ENCODE peak calls at places on chromosomes 11 and 22, in nine cellular contexts. One of them, this sample, is unnamed.
A peak's percentile ranks its signal among the peaks of the same experiment; 100 is the strongest.

GRCh38 chr11:103659138-103659734 is 377.2 kb upstream of the DDI1 start:
- DNase-seq in GM10248: no peak
- DNase-seq in activated naive CD4-positive, alpha-beta T cell treated with anti-CD3 and anti-CD28 coated beads for 36 hours: no peak
- DNase-seq in EH: peak; percentile 50
- DNase-seq in NCI-H524: peak; percentile 6
- DNase-seq in A172: peak; percentile 64
- DNase-seq in NCI-H2171 treated with DMSO at 0.1 percent for 48 hours: no peak
- DNase-seq in KBM-7: no peak
- DNase-seq in GM13977: no peak
- DNase-seq in this sample: peak; percentile 41

GRCh38 chr11:57644748-57645715 is 4.7 kb downstream of the YPEL4 start:
- DNase-seq in GM10248: peak; percentile 82
- DNase-seq in activated naive CD4-positive, alpha-beta T cell treated with anti-CD3 and anti-CD28 coated beads for 36 hours: peak; percentile 94
- DNase-seq in EH: peak; percentile 72
- DNase-seq in NCI-H524: peak; percentile 73
- DNase-seq in A172: peak; percentile 44
- DNase-seq in NCI-H2171 treated with DMSO at 0.1 percent for 48 hours: peak; percentile 71
- DNase-seq in KBM-7: peak; percentile 78
- DNase-seq in GM13977: peak; percentile 84
- DNase-seq in this sample: peak; percentile 88

GRCh38 chr22:46849101-46849500 is 86.7 kb downstream of the TBC1D22A start:
- DNase-seq in GM10248: no peak
- DNase-seq in activated naive CD4-positive, alpha-beta T cell treated with anti-CD3 and anti-CD28 coated beads for 36 hours: no peak
- DNase-seq in EH: no peak
- DNase-seq in NCI-H524: no peak
- DNase-seq in A172: no peak
- DNase-seq in NCI-H2171 treated with DMSO at 0.1 percent for 48 hours: no peak
- DNase-seq in KBM-7: no peak
- DNase-seq in GM13977: no peak
- DNase-seq in this sample: no peak

GRCh38 chr22:19773470-19774040 is 13.0 kb downstream of the TBX1 start:
- DNase-seq in GM10248: no peak
- DNase-seq in activated naive CD4-positive, alpha-beta T cell treated with anti-CD3 and anti-CD28 coated beads for 36 hours: no peak
- DNase-seq in EH: no peak
- DNase-seq in NCI-H524: no peak
- DNase-seq in A172: no peak
- DNase-seq in NCI-H2171 treated with DMSO at 0.1 percent for 48 hours: no peak
- DNase-seq in KBM-7: no peak
- DNase-seq in GM13977: no peak
- DNase-seq in this sample: no peak

GRCh38 chr11:106461839-106462545 is 384.5 kb downstream of the AASDHPPT start:
- DNase-seq in GM10248: no peak
- DNase-seq in activated naive CD4-positive, alpha-beta T cell treated with anti-CD3 and anti-CD28 coated beads for 36 hours: no peak
- DNase-seq in EH: peak; percentile 66
- DNase-seq in NCI-H524: no peak
- DNase-seq in A172: peak; percentile 72
- DNase-seq in NCI-H2171 treated with DMSO at 0.1 percent for 48 hours: no peak
- DNase-seq in KBM-7: no peak
- DNase-seq in GM13977: no peak
- DNase-seq in this sample: no peak

GRCh38 chr22:18031670-18032454 is 7.5 kb upstream of the MICAL3 start:
- DNase-seq in GM10248: no peak
- DNase-seq in activated naive CD4-positive, alpha-beta T cell treated with anti-CD3 and anti-CD28 coated beads for 36 hours: no peak
- DNase-seq in EH: peak; percentile 97
- DNase-seq in NCI-H524: no peak
- DNase-seq in A172: peak; percentile 92
- DNase-seq in NCI-H2171 treated with DMSO at 0.1 percent for 48 hours: peak; percentile 77
- DNase-seq in KBM-7: no peak
- DNase-seq in GM13977: no peak
- DNase-seq in this sample: peak; percentile 95

GRCh38 chr22:46754110-46754799 is 8.2 kb upstream of the TBC1D22A start:
- DNase-seq in GM10248: peak; percentile 61
- DNase-seq in activated naive CD4-positive, alpha-beta T cell treated with anti-CD3 and anti-CD28 coated beads for 36 hours: no peak
- DNase-seq in EH: peak; percentile 99
- DNase-seq in NCI-H524: no peak
- DNase-seq in A172: peak; percentile 95
- DNase-seq in NCI-H2171 treated with DMSO at 0.1 percent for 48 hours: no peak
- DNase-seq in KBM-7: no peak
- DNase-seq in GM13977: no peak
- DNase-seq in this sample: peak; percentile 91

GRCh38 chr11:93577291-93577690 is 34.1 kb upstream of the SMCO4 start:
- DNase-seq in GM10248: no peak
- DNase-seq in activated naive CD4-positive, alpha-beta T cell treated with anti-CD3 and anti-CD28 coated beads for 36 hours: no peak
- DNase-seq in EH: peak; percentile 97
- DNase-seq in NCI-H524: no peak
- DNase-seq in A172: peak; percentile 63
- DNase-seq in NCI-H2171 treated with DMSO at 0.1 percent for 48 hours: no peak
- DNase-seq in KBM-7: no peak
- DNase-seq in GM13977: no peak
- DNase-seq in this sample: peak; percentile 82

GRCh38 chr11:65435330-65435931 is 12.8 kb downstream of the NEAT1 start:
- DNase-seq in GM10248: no peak
- DNase-seq in activated naive CD4-positive, alpha-beta T cell treated with anti-CD3 and anti-CD28 coated beads for 36 hours: no peak
- DNase-seq in EH: peak; percentile 48
- DNase-seq in NCI-H524: no peak
- DNase-seq in A172: peak; percentile 21
- DNase-seq in NCI-H2171 treated with DMSO at 0.1 percent for 48 hours: no peak
- DNase-seq in KBM-7: no peak
- DNase-seq in GM13977: no peak
- DNase-seq in this sample: no peak

GRCh38 chr11:66885469-66886316 is 28.8 kb downstream of the LRFN4 start:
- DNase-seq in GM10248: no peak
- DNase-seq in activated naive CD4-positive, alpha-beta T cell treated with anti-CD3 and anti-CD28 coated beads for 36 hours: no peak
- DNase-seq in EH: no peak
- DNase-seq in NCI-H524: no peak
- DNase-seq in A172: no peak
- DNase-seq in NCI-H2171 treated with DMSO at 0.1 percent for 48 hours: no peak
- DNase-seq in KBM-7: no peak
- DNase-seq in GM13977: no peak
- DNase-seq in this sample: no peak

GRCh38 chr11:73578786-73579185 is 19.1 kb downstream of the FAM168A start:
- DNase-seq in GM10248: no peak
- DNase-seq in activated naive CD4-positive, alpha-beta T cell treated with anti-CD3 and anti-CD28 coated beads for 36 hours: peak; percentile 52
- DNase-seq in EH: peak; percentile 45
- DNase-seq in NCI-H524: no peak
- DNase-seq in A172: no peak
- DNase-seq in NCI-H2171 treated with DMSO at 0.1 percent for 48 hours: no peak
- DNase-seq in KBM-7: peak; percentile 18
- DNase-seq in GM13977: no peak
- DNase-seq in this sample: no peak

GRCh38 chr11:69380451-69380901 is 86.5 kb downstream of the MYEOV start:
- DNase-seq in GM10248: no peak
- DNase-seq in activated naive CD4-positive, alpha-beta T cell treated with anti-CD3 and anti-CD28 coated beads for 36 hours: peak; percentile 3
- DNase-seq in EH: no peak
- DNase-seq in NCI-H524: peak; percentile 75
- DNase-seq in A172: no peak
- DNase-seq in NCI-H2171 treated with DMSO at 0.1 percent for 48 hours: peak; percentile 25
- DNase-seq in KBM-7: no peak
- DNase-seq in GM13977: no peak
- DNase-seq in this sample: no peak

GRCh38 chr11:61963016-61963281 is 4.5 kb downstream of the FTH1 start:
- DNase-seq in GM10248: no peak
- DNase-seq in activated naive CD4-positive, alpha-beta T cell treated with anti-CD3 and anti-CD28 coated beads for 36 hours: no peak
- DNase-seq in EH: no peak
- DNase-seq in NCI-H524: no peak
- DNase-seq in A172: no peak
- DNase-seq in NCI-H2171 treated with DMSO at 0.1 percent for 48 hours: no peak
- DNase-seq in KBM-7: no peak
- DNase-seq in GM13977: no peak
- DNase-seq in this sample: no peak

GRCh38 chr22:46018859-46019258 is 41.9 kb upstream of the WNT7B start:
- DNase-seq in GM10248: no peak
- DNase-seq in activated naive CD4-positive, alpha-beta T cell treated with anti-CD3 and anti-CD28 coated beads for 36 hours: no peak
- DNase-seq in EH: peak; percentile 77
- DNase-seq in NCI-H524: no peak
- DNase-seq in A172: no peak
- DNase-seq in NCI-H2171 treated with DMSO at 0.1 percent for 48 hours: no peak
- DNase-seq in KBM-7: no peak
- DNase-seq in GM13977: no peak
- DNase-seq in this sample: peak; percentile 72

GRCh38 chr11:75868990-75869389 is 54.0 kb downstream of the UVRAG start:
- DNase-seq in GM10248: no peak
- DNase-seq in activated naive CD4-positive, alpha-beta T cell treated with anti-CD3 and anti-CD28 coated beads for 36 hours: no peak
- DNase-seq in EH: no peak
- DNase-seq in NCI-H524: no peak
- DNase-seq in A172: no peak
- DNase-seq in NCI-H2171 treated with DMSO at 0.1 percent for 48 hours: no peak
- DNase-seq in KBM-7: no peak
- DNase-seq in GM13977: no peak
- DNase-seq in this sample: no peak

GRCh38 chr22:30223303-30223702 is 23.3 kb downstream of the LIF start:
- DNase-seq in GM10248: no peak
- DNase-seq in activated naive CD4-positive, alpha-beta T cell treated with anti-CD3 and anti-CD28 coated beads for 36 hours: no peak
- DNase-seq in EH: no peak
- DNase-seq in NCI-H524: no peak
- DNase-seq in A172: no peak
- DNase-seq in NCI-H2171 treated with DMSO at 0.1 percent for 48 hours: no peak
- DNase-seq in KBM-7: no peak
- DNase-seq in GM13977: no peak
- DNase-seq in this sample: no peak

GRCh38 chr11:57762235-57762866 is 749 bp downstream of the CTNND1 start:
- DNase-seq in GM10248: no peak
- DNase-seq in activated naive CD4-positive, alpha-beta T cell treated with anti-CD3 and anti-CD28 coated beads for 36 hours: no peak
- DNase-seq in EH: no peak
- DNase-seq in NCI-H524: peak; percentile 45
- DNase-seq in A172: no peak
- DNase-seq in NCI-H2171 treated with DMSO at 0.1 percent for 48 hours: peak; percentile 77
- DNase-seq in KBM-7: no peak
- DNase-seq in GM13977: no peak
- DNase-seq in this sample: peak; percentile 23

GRCh38 chr11:36376315-36376887 is 80.3 kb downstream of the PRR5L start:
- DNase-seq in GM10248: no peak
- DNase-seq in activated naive CD4-positive, alpha-beta T cell treated with anti-CD3 and anti-CD28 coated beads for 36 hours: peak; percentile 25
- DNase-seq in EH: peak; percentile 68
- DNase-seq in NCI-H524: peak; percentile 3
- DNase-seq in A172: peak; percentile 39
- DNase-seq in NCI-H2171 treated with DMSO at 0.1 percent for 48 hours: no peak
- DNase-seq in KBM-7: no peak
- DNase-seq in GM13977: peak; percentile 23
- DNase-seq in this sample: no peak

GRCh38 chr11:100932474-100933100 is 197.0 kb downstream of the PGR start:
- DNase-seq in GM10248: peak; percentile 13
- DNase-seq in activated naive CD4-positive, alpha-beta T cell treated with anti-CD3 and anti-CD28 coated beads for 36 hours: no peak
- DNase-seq in EH: peak; percentile 56
- DNase-seq in NCI-H524: peak; percentile 41
- DNase-seq in A172: peak; percentile 19
- DNase-seq in NCI-H2171 treated with DMSO at 0.1 percent for 48 hours: peak; percentile 42
- DNase-seq in KBM-7: peak; percentile 52
- DNase-seq in GM13977: peak; percentile 19
- DNase-seq in this sample: peak; percentile 78

GRCh38 chr11:9625158-9625557 is 38.7 kb upstream of the SWAP70 start:
- DNase-seq in GM10248: no peak
- DNase-seq in activated naive CD4-positive, alpha-beta T cell treated with anti-CD3 and anti-CD28 coated beads for 36 hours: no peak
- DNase-seq in EH: no peak
- DNase-seq in NCI-H524: no peak
- DNase-seq in A172: no peak
- DNase-seq in NCI-H2171 treated with DMSO at 0.1 percent for 48 hours: no peak
- DNase-seq in KBM-7: no peak
- DNase-seq in GM13977: no peak
- DNase-seq in this sample: no peak

GRCh38 chr11:114219559-114220349 is 76.4 kb upstream of the NNMT start:
- DNase-seq in GM10248: no peak
- DNase-seq in activated naive CD4-positive, alpha-beta T cell treated with anti-CD3 and anti-CD28 coated beads for 36 hours: no peak
- DNase-seq in EH: no peak
- DNase-seq in NCI-H524: peak; percentile 20
- DNase-seq in A172: peak; percentile 66
- DNase-seq in NCI-H2171 treated with DMSO at 0.1 percent for 48 hours: no peak
- DNase-seq in KBM-7: no peak
- DNase-seq in GM13977: no peak
- DNase-seq in this sample: no peak

GRCh38 chr11:67301951-67302516 is 1.3 kb upstream of the SSH3 start:
- DNase-seq in GM10248: no peak
- DNase-seq in activated naive CD4-positive, alpha-beta T cell treated with anti-CD3 and anti-CD28 coated beads for 36 hours: no peak
- DNase-seq in EH: peak; percentile 53
- DNase-seq in NCI-H524: peak; percentile 60
- DNase-seq in A172: peak; percentile 48
- DNase-seq in NCI-H2171 treated with DMSO at 0.1 percent for 48 hours: peak; percentile 69
- DNase-seq in KBM-7: no peak
- DNase-seq in GM13977: no peak
- DNase-seq in this sample: peak; percentile 49

GRCh38 chr11:31711137-31711536 is 100.0 kb downstream of the PAX6 start:
- DNase-seq in GM10248: no peak
- DNase-seq in activated naive CD4-positive, alpha-beta T cell treated with anti-CD3 and anti-CD28 coated beads for 36 hours: no peak
- DNase-seq in EH: no peak
- DNase-seq in NCI-H524: no peak
- DNase-seq in A172: peak; percentile 4
- DNase-seq in NCI-H2171 treated with DMSO at 0.1 percent for 48 hours: no peak
- DNase-seq in KBM-7: no peak
- DNase-seq in GM13977: no peak
- DNase-seq in this sample: peak; percentile 82

GRCh38 chr11:66070604-66071325 is 693 bp downstream of the PACS1 start:
- DNase-seq in GM10248: no peak
- DNase-seq in activated naive CD4-positive, alpha-beta T cell treated with anti-CD3 and anti-CD28 coated beads for 36 hours: peak; percentile 51
- DNase-seq in EH: peak; percentile 55
- DNase-seq in NCI-H524: no peak
- DNase-seq in A172: no peak
- DNase-seq in NCI-H2171 treated with DMSO at 0.1 percent for 48 hours: peak; percentile 51
- DNase-seq in KBM-7: no peak
- DNase-seq in GM13977: peak; percentile 62
- DNase-seq in this sample: peak; percentile 47

GRCh38 chr22:47125603-47126002 is 363.2 kb downstream of the TBC1D22A start:
- DNase-seq in GM10248: no peak
- DNase-seq in activated naive CD4-positive, alpha-beta T cell treated with anti-CD3 and anti-CD28 coated beads for 36 hours: no peak
- DNase-seq in EH: peak; percentile 24
- DNase-seq in NCI-H524: peak; percentile 9
- DNase-seq in A172: no peak
- DNase-seq in NCI-H2171 treated with DMSO at 0.1 percent for 48 hours: no peak
- DNase-seq in KBM-7: no peak
- DNase-seq in GM13977: no peak
- DNase-seq in this sample: no peak

GRCh38 chr11:8233691-8234424 is 29.8 kb downstream of the LMO1 start:
- DNase-seq in GM10248: no peak
- DNase-seq in activated naive CD4-positive, alpha-beta T cell treated with anti-CD3 and anti-CD28 coated beads for 36 hours: no peak
- DNase-seq in EH: peak; percentile 42
- DNase-seq in NCI-H524: peak; percentile 18
- DNase-seq in A172: peak; percentile 87
- DNase-seq in NCI-H2171 treated with DMSO at 0.1 percent for 48 hours: no peak
- DNase-seq in KBM-7: no peak
- DNase-seq in GM13977: no peak
- DNase-seq in this sample: peak; percentile 49

GRCh38 chr22:35728639-35729308 is 11.1 kb downstream of the APOL5 start:
- DNase-seq in GM10248: no peak
- DNase-seq in activated naive CD4-positive, alpha-beta T cell treated with anti-CD3 and anti-CD28 coated beads for 36 hours: no peak
- DNase-seq in EH: no peak
- DNase-seq in NCI-H524: peak; percentile 85
- DNase-seq in A172: no peak
- DNase-seq in NCI-H2171 treated with DMSO at 0.1 percent for 48 hours: peak; percentile 93
- DNase-seq in KBM-7: no peak
- DNase-seq in GM13977: no peak
- DNase-seq in this sample: peak; percentile 15

GRCh38 chr11:9580894-9581293 is 7.4 kb downstream of the WEE1 start:
- DNase-seq in GM10248: no peak
- DNase-seq in activated naive CD4-positive, alpha-beta T cell treated with anti-CD3 and anti-CD28 coated beads for 36 hours: no peak
- DNase-seq in EH: no peak
- DNase-seq in NCI-H524: no peak
- DNase-seq in A172: no peak
- DNase-seq in NCI-H2171 treated with DMSO at 0.1 percent for 48 hours: no peak
- DNase-seq in KBM-7: no peak
- DNase-seq in GM13977: no peak
- DNase-seq in this sample: no peak

GRCh38 chr11:73585834-73586575 is 11.9 kb downstream of the FAM168A start:
- DNase-seq in GM10248: no peak
- DNase-seq in activated naive CD4-positive, alpha-beta T cell treated with anti-CD3 and anti-CD28 coated beads for 36 hours: no peak
- DNase-seq in EH: peak; percentile 81
- DNase-seq in NCI-H524: no peak
- DNase-seq in A172: no peak
- DNase-seq in NCI-H2171 treated with DMSO at 0.1 percent for 48 hours: no peak
- DNase-seq in KBM-7: no peak
- DNase-seq in GM13977: no peak
- DNase-seq in this sample: peak; percentile 79

GRCh38 chr11:57622263-57622662 is 24.8 kb downstream of the SERPING1 start:
- DNase-seq in GM10248: no peak
- DNase-seq in activated naive CD4-positive, alpha-beta T cell treated with anti-CD3 and anti-CD28 coated beads for 36 hours: no peak
- DNase-seq in EH: no peak
- DNase-seq in NCI-H524: no peak
- DNase-seq in A172: no peak
- DNase-seq in NCI-H2171 treated with DMSO at 0.1 percent for 48 hours: no peak
- DNase-seq in KBM-7: no peak
- DNase-seq in GM13977: no peak
- DNase-seq in this sample: no peak

GRCh38 chr22:28943501-28943879 is 60.1 kb downstream of the ZNRF3 start:
- DNase-seq in GM10248: no peak
- DNase-seq in activated naive CD4-positive, alpha-beta T cell treated with anti-CD3 and anti-CD28 coated beads for 36 hours: no peak
- DNase-seq in EH: no peak
- DNase-seq in NCI-H524: peak; percentile 79
- DNase-seq in A172: no peak
- DNase-seq in NCI-H2171 treated with DMSO at 0.1 percent for 48 hours: no peak
- DNase-seq in KBM-7: peak; percentile 40
- DNase-seq in GM13977: no peak
- DNase-seq in this sample: no peak

This sample was measured in PC-3.